ENCODE peak calls at places on chromosomes 11 and 22, in five cellular contexts. A is activated naive CD8-positive, alpha-beta T cell treated with anti-CD3 and anti-CD28 coated beads, Interleukin-2, amount 10 ng/mL, durations not matched to agents 7 days and 5 days; P is stimulated activated CD4-positive, alpha-beta T cell treated with anti-CD3 and anti-CD28 coated beads, TNF-alpha, amount 100 ng/mL, for 4 hours; E is mesothelial cell of epicardium; F is BJ. V is an unnamed sample.

GRCh38 chr11:5712507-5712906 is 22.9 kb downstream of the TRIM22 start:
- DNase-seq in P (no peak), A (no peak), F (no peak), E (no peak), V (no peak)

GRCh38 chr22:20015187-20015625 is 1.4 kb downstream of the ARVCF start:
- DNase-seq in A (no peak), F (no peak), E (no peak), P (no peak), V (no peak)

GRCh38 chr22:45240810-45241631 is at the start of gene KIAA0930:
- DNase-seq in P (peak), E (peak), A (peak), F (no peak), V (peak)

GRCh38 chr11:72223615-72224586 is 666 bp upstream of the INPPL1 start:
- DNase-seq in F (peak), A (peak), P (no peak), E (peak), V (peak)

GRCh38 chr22:19875061-19875530 is 20.4 kb upstream of the GNB1L start:
- DNase-seq in P (no peak), E (no peak), A (peak), F (no peak), V (no peak)

GRCh38 chr11:64518928-64519327 is 72.1 kb upstream of the SLC22A12 start:
- DNase-seq in A (no peak), F (no peak), E (no peak), P (no peak), V (no peak)

GRCh38 chr11:94926698-94927237 is 46.6 kb downstream of the CWC15 start:
- DNase-seq in F (peak), P (no peak), E (no peak), A (no peak), V (no peak)

GRCh38 chr11:119339581-119340334 is 925 bp downstream of the C1QTNF5 start:
- DNase-seq in F (no peak), A (peak), P (no peak), E (peak), V (peak)

GRCh38 chr22:29798318-29798717 is 31.1 kb downstream of the UQCR10 start:
- DNase-seq in P (no peak), A (no peak), E (no peak), F (no peak), V (no peak)

GRCh38 chr11:78857688-78858087 is 283.0 kb upstream of the NARS2 start:
- DNase-seq in F (no peak), E (no peak), P (no peak), A (no peak), V (no peak)

GRCh38 chr11:134370526-134371435 is 39.0 kb downstream of the GLB1L2 start:
- DNase-seq in F (no peak), P (no peak), E (no peak), A (no peak), V (no peak)

GRCh38 chr11:111531156-111531555 is 9.4 kb upstream of the LAYN start:
- DNase-seq in A (no peak), E (no peak), F (no peak), P (no peak), V (no peak)

GRCh38 chr11:11451501-11452005 is 98.5 kb upstream of the CSNK2A3 start:
- DNase-seq in E (no peak), F (no peak), A (no peak), P (no peak), V (no peak)

GRCh38 chr22:45163074-45163416 is 680 bp upstream of the NUP50 start:
- DNase-seq in E (no peak), A (no peak), P (no peak), F (no peak), V (no peak)

GRCh38 chr22:36977401-36977861 is 41.8 kb downstream of the TST start:
- DNase-seq in E (peak), F (no peak), P (peak), A (peak), V (peak)

GRCh38 chr11:45982656-45983470 is 60.4 kb downstream of the LARGE2 start:
- DNase-seq in F (peak), A (no peak), E (peak), P (no peak), V (peak)

GRCh38 chr22:20957691-20958440 is 9.2 kb upstream of the AIFM3 start:
- DNase-seq in E (no peak), A (peak), F (no peak), P (no peak), V (no peak)

GRCh38 chr22:40898850-40899357 is 37.0 kb upstream of the DNAJB7 start:
- DNase-seq in A (no peak), P (no peak), F (peak), E (no peak), V (no peak)

GRCh38 chr22:30310881-30311771 is 15.6 kb downstream of the TBC1D10A start:
- DNase-seq in E (no peak), F (no peak), P (no peak), A (no peak), V (no peak)

GRCh38 chr11:116871248-116871647 is 33.8 kb upstream of the APOA1 start:
- DNase-seq in E (no peak), A (no peak), F (peak), P (no peak), V (no peak)

GRCh38 chr22:21855715-21856114 is 11.7 kb downstream of the MAPK1 start:
- DNase-seq in P (no peak), E (no peak), F (no peak), A (no peak), V (no peak)

GRCh38 chr11:3841426-3842304 is 906 bp upstream of the RHOG start:
- DNase-seq in F (peak), A (peak), E (peak), P (peak), V (peak)

GRCh38 chr11:1909524-1909923 is 10.0 kb upstream of the TNNT3 start:
- DNase-seq in P (no peak), F (no peak), E (no peak), A (no peak), V (no peak)

GRCh38 chr11:2200957-2201519 is 29.4 kb upstream of the TH start:
- DNase-seq in F (no peak), A (no peak), P (no peak), E (no peak), V (no peak)

GRCh38 chr11:66326261-66327111 is 9.6 kb upstream of the CD248 start:
- DNase-seq in F (no peak), A (peak), P (no peak), E (no peak), V (no peak)

GRCh38 chr22:47124451-47124881 is 362.0 kb downstream of the TBC1D22A start:
- DNase-seq in P (no peak), F (no peak), E (no peak), A (no peak), V (peak)

GRCh38 chr11:23263466-23263865 is 403.2 kb upstream of the CCDC179 start:
- DNase-seq in F (no peak), P (no peak), E (no peak), A (no peak), V (no peak)

GRCh38 chr11:125433454-125434121 is 62.5 kb downstream of the FEZ1 start:
- DNase-seq in E (peak), P (no peak), A (no peak), F (no peak), V (no peak)

GRCh38 chr11:16778286-16778685 is 39.8 kb downstream of the C11orf58 start:
- DNase-seq in P (no peak), A (no peak), E (no peak), F (no peak), V (no peak)

GRCh38 chr11:123321641-123322040 is 108.4 kb upstream of the GRAMD1B start:
- DNase-seq in A (no peak), F (no peak), E (no peak), P (no peak), V (no peak)

GRCh38 chr22:21738081-21738480 is 2.5 kb upstream of the YPEL1 start:
- DNase-seq in P (no peak), A (no peak), F (no peak), E (no peak), V (no peak)

GRCh38 chr11:128988224-128988970 is 45.7 kb upstream of the TP53AIP1 start:
- DNase-seq in E (no peak), P (no peak), A (no peak), F (no peak), V (no peak)

GRCh38 chr11:17418437-17418836 is 30.0 kb upstream of the KCNJ11 start:
- DNase-seq in F (no peak), E (no peak), A (no peak), P (no peak), V (no peak)

GRCh38 chr22:34236527-34236926 is 316.3 kb upstream of the LARGE1 start:
- DNase-seq in E (no peak), P (no peak), A (no peak), F (no peak), V (no peak)

GRCh38 chr11:16632295-16633200 is 105.9 kb upstream of the C11orf58 start:
- DNase-seq in E (no peak), F (no peak), A (no peak), P (no peak), V (no peak)

GRCh38 chr11:15750535-15751297 is 605.6 kb downstream of the SOX6 start:
- DNase-seq in P (no peak), F (no peak), A (no peak), E (no peak), V (no peak)

GRCh38 chr22:20178922-20179227 is 28.0 kb upstream of the CCDC188 start:
- DNase-seq in P (no peak), F (no peak), A (no peak), E (no peak), V (no peak)

GRCh38 chr11:105621985-105622384 is 12.1 kb downstream of the GRIA4 start:
- DNase-seq in E (no peak), P (no peak), A (no peak), F (no peak), V (no peak)

GRCh38 chr11:92204731-92205130 is 19.9 kb upstream of the FAT3 start:
- DNase-seq in A (no peak), E (no peak), F (no peak), P (no peak), V (no peak)

GRCh38 chr11:129846508-129847335 is 31.1 kb downstream of the TMEM45B start:
- DNase-seq in A (no peak), E (no peak), F (peak), P (no peak), V (no peak)